ENCODE peak calls at places on chromosomes 4 and X, in eight cellular contexts. Y is lung, J is iris pigment epithelial cell, K is heart right ventricle, X is natural killer cell, B is GM23248, Z is body of pancreas, P is Right ventricle myocardium superior. F is an unnamed sample.
A peak's percentile ranks its signal among the peaks of the same experiment; 100 is the strongest.

GRCh38 chrX:10725071-10725470 is 104.7 kb upstream of the MID1 start:
- DNase-seq in P (no peak), Y (no peak), X (no peak), K (no peak), B (no peak), J (peak; percentile 2), Z (no peak), F (no peak)

GRCh38 chrX:42392846-42393245 is 385.1 kb downstream of the PPP1R2C start:
- DNase-seq in K (no peak), P (no peak), Y (no peak), X (no peak), B (no peak), Z (no peak), J (no peak), F (no peak)

GRCh38 chr4:102638621-102639020 is 122.1 kb downstream of the MANBA start:
- DNase-seq in K (no peak), P (no peak), Y (no peak), J (no peak), X (no peak), B (no peak), Z (no peak), F (no peak)

GRCh38 chr4:47669946-47670345 is 167.9 kb downstream of the CORIN start:
- DNase-seq in Z (peak; percentile 33), K (no peak), P (no peak), J (peak; percentile 47), Y (no peak), X (no peak), B (no peak), F (no peak)

GRCh38 chr4:22552802-22553201 is 36.9 kb upstream of the ADGRA3 start:
- DNase-seq in Z (no peak), K (no peak), B (no peak), X (no peak), P (no peak), Y (no peak), J (no peak), F (no peak)

GRCh38 chrX:44106864-44107263 is 133.7 kb upstream of the NDP start:
- DNase-seq in P (no peak), Y (no peak), K (no peak), X (no peak), B (no peak), J (no peak), Z (no peak), F (no peak)

GRCh38 chr4:6720202-6720699 is 4.3 kb downstream of the BLOC1S4 start:
- DNase-seq in K (peak; percentile 91), Z (peak; percentile 84), P (peak; percentile 89), B (peak; percentile 85), Y (peak; percentile 86), X (peak; percentile 85), J (peak; percentile 56), F (peak; percentile 87)

GRCh38 chrX:10239611-10240064 is 82.9 kb downstream of the CLCN4 start:
- DNase-seq in K (no peak), Y (no peak), X (no peak), P (peak; percentile 40), B (peak; percentile 72), Z (no peak), J (peak; percentile 70), F (no peak)

GRCh38 chrX:40544343-40545250 is 36.2 kb upstream of the ATP6AP2 start:
- DNase-seq in B (peak; percentile 27), X (no peak), Y (no peak), P (no peak), J (no peak), K (no peak), Z (no peak), F (no peak)

GRCh38 chr4:119099227-119099910 is 36.3 kb upstream of the MYOZ2 start:
- DNase-seq in X (no peak), B (peak; percentile 65), Z (no peak), Y (no peak), P (no peak), K (no peak), J (peak; percentile 93), F (no peak)

GRCh38 chr4:101724093-101724492 is 66.4 kb upstream of the BANK1 start:
- DNase-seq in P (no peak), B (no peak), X (no peak), K (no peak), J (no peak), Y (no peak), Z (no peak), F (no peak)

GRCh38 chrX:128862557-128862956 is 660.7 kb downstream of the SMARCA1 start:
- DNase-seq in K (no peak), Y (no peak), B (no peak), X (no peak), J (no peak), P (no peak), Z (no peak), F (no peak)

GRCh38 chr4:25129926-25130325 is 30.3 kb downstream of the SEPSECS start:
- DNase-seq in Y (no peak), J (no peak), B (no peak), X (no peak), K (no peak), Z (no peak), P (no peak), F (no peak)

GRCh38 chr4:8510191-8510590 is 69.6 kb downstream of the TRMT44 start:
- DNase-seq in K (no peak), P (no peak), X (no peak), B (no peak), J (no peak), Z (no peak), Y (no peak), F (no peak)

F was measured in ureter.